ENCODE peak calls at places on chromosomes 4 and X, in nine cellular contexts. N, D, C, A, I, T, E, W and K are unnamed samples.

GRCh38 chr4:5971077-5971447 is 47.2 kb downstream of the C4orf50 start:
- DNase-seq in N (no peak), D (no peak), C (peak; percentile 68), A (no peak), I (no peak), T (no peak), E (no peak), W (no peak), K (no peak)

GRCh38 chrX:10365532-10366265 is 208.9 kb downstream of the CLCN4 start:
- DNase-seq in N (no peak), D (no peak), C (no peak), A (no peak), I (no peak), T (no peak), E (no peak), W (no peak), K (no peak)

GRCh38 chr4:8771258-8771590 is 100.4 kb downstream of the HMX1 start:
- DNase-seq in N (no peak), D (no peak), C (peak; percentile 68), A (no peak), I (peak; percentile 3), T (no peak), E (peak; percentile 58), W (no peak), K (peak; percentile 5)

GRCh38 chr4:82698412-82698811 is 100.2 kb downstream of the SCD5 start:
- DNase-seq in N (no peak), D (no peak), C (no peak), A (no peak), I (no peak), T (no peak), E (no peak), W (no peak), K (no peak)

GRCh38 chrX:36867143-36867542 is 141.0 kb upstream of the FAM47C start:
- DNase-seq in N (peak; percentile 28), D (peak; percentile 2), C (no peak), A (no peak), I (no peak), T (peak; percentile 19), E (no peak), W (peak; percentile 22), K (no peak)

GRCh38 chr4:117637347-117637746 is 396.9 kb upstream of the NDST3 start:
- DNase-seq in N (no peak), D (no peak), C (no peak), A (no peak), I (no peak), T (no peak), E (no peak), W (no peak), K (no peak)

GRCh38 chr4:154329939-154330338 is 161.7 kb downstream of the DCHS2 start:
- DNase-seq in N (peak; percentile 92), D (no peak), C (no peak), A (peak; percentile 80), I (no peak), T (no peak), E (no peak), W (no peak), K (peak; percentile 6)

GRCh38 chr4:149790172-149790907 is 25.3 kb downstream of the IQCM start:
- DNase-seq in N (no peak), D (peak; percentile 39), C (no peak), A (no peak), I (no peak), T (no peak), E (no peak), W (no peak), K (no peak)

GRCh38 chr4:145279122-145279960 is 99.0 kb upstream of the OTUD4 start:
- DNase-seq in N (peak; percentile 92), D (peak; percentile 96), C (no peak), A (no peak), I (no peak), T (no peak), E (no peak), W (no peak), K (no peak)

GRCh38 chr4:152193059-152193458 is 342.8 kb downstream of the FBXW7 start:
- DNase-seq in N (peak; percentile 49), D (peak; percentile 39), C (no peak), A (no peak), I (no peak), T (no peak), E (no peak), W (no peak), K (no peak)

GRCh38 chr4:176187610-176188009 is 7.8 kb downstream of the SPATA4 start:
- DNase-seq in N (peak; percentile 74), D (peak; percentile 72), C (no peak), A (no peak), I (no peak), T (no peak), E (no peak), W (no peak), K (no peak)

GRCh38 chr4:27096142-27096824 is 235.6 kb downstream of the STIM2 start:
- DNase-seq in N (peak; percentile 17), D (no peak), C (peak; percentile 61), A (no peak), I (no peak), T (no peak), E (no peak), W (no peak), K (no peak)

GRCh38 chr4:157459789-157460188 is 239.3 kb downstream of the GRIA2 start:
- DNase-seq in N (no peak), D (no peak), C (no peak), A (no peak), I (no peak), T (no peak), E (no peak), W (no peak), K (no peak)

GRCh38 chr4:6331018-6331417 is 61.4 kb downstream of the WFS1 start:
- DNase-seq in N (peak; percentile 43), D (no peak), C (peak; percentile 73), A (no peak), I (peak; percentile 47), T (peak; percentile 60), E (no peak), W (no peak), K (no peak)

GRCh38 chr4:189090174-189090814 is 850.4 kb upstream of the FRG1 start:
- DNase-seq in N (peak; percentile 14), D (no peak), C (peak; percentile 66), A (no peak), I (no peak), T (peak; percentile 30), E (no peak), W (peak; percentile 13), K (no peak)

GRCh38 chr4:175656615-175657014 is 155.4 kb downstream of the GPM6A start:
- DNase-seq in N (no peak), D (peak; percentile 6), C (no peak), A (no peak), I (no peak), T (no peak), E (no peak), W (no peak), K (no peak)

GRCh38 chrX:147741776-147742175 is 169.9 kb upstream of the FMR1 start:
- DNase-seq in N (no peak), D (no peak), C (no peak), A (no peak), I (no peak), T (no peak), E (no peak), W (no peak), K (no peak)

GRCh38 chrX:23503835-23504539 is 163.3 kb upstream of the PRDX4 start:
- DNase-seq in N (peak; percentile 62), D (peak; percentile 93), C (peak; percentile 84), A (no peak), I (peak; percentile 95), T (peak; percentile 76), E (peak; percentile 91), W (no peak), K (peak; percentile 53)

GRCh38 chr4:159013692-159014091 is 89.2 kb upstream of the RAPGEF2 start:
- DNase-seq in N (no peak), D (no peak), C (no peak), A (no peak), I (no peak), T (no peak), E (no peak), W (no peak), K (no peak)
- H3K4me3 ChIP-seq in N (no peak overlapping the region), D (no peak overlapping the region), C (no peak overlapping the region), A (no peak overlapping the region), I (no peak overlapping the region), T (no peak overlapping the region), E (no peak overlapping the region), W (no peak overlapping the region), K (no peak overlapping the region)

DNA sequence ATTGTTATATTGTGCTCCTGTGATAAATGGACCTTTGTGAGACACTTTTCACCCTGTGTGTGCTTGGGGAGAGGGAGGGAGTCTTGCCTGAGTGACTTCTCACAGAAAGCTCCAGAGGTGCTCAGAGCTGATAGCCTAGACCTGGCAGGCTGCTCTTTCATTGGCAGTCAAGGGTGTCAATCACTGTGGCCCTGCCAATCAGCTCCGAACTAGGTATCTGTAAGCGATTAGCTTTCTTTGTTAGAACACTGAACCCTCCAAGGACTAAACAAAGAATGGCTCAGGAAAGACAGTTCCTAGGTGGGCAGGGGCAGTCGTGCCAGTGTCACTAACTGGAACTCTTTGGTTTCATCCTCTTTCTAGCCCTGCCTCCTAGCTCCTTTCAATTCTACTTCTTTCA is 2.7 kb upstream of the NALF2 start:
- DNase-seq in N (no peak), D (no peak), C (peak; percentile 82), A (no peak), I (peak; percentile 66), T (peak; percentile 61), E (no peak), W (peak; percentile 27), K (no peak)
- H3K9me3 ChIP-seq in N (no peaks in the 10 kb centered on the region), D (no peaks in the 10 kb centered on the region), C (no peaks in the 10 kb centered on the region), A (no peaks in the 10 kb centered on the region), I (no peaks in the 10 kb centered on the region), T (no peaks in the 10 kb centered on the region), E (no peaks in the 10 kb centered on the region), W (no peaks in the 10 kb centered on the region), K (no peaks in the 10 kb centered on the region)

GRCh38 chr4:39354178-39354503 is 12.0 kb downstream of the RFC1 start:
- DNase-seq in N (no peak), D (peak; percentile 1), C (no peak), A (no peak), I (no peak), T (no peak), E (no peak), W (no peak), K (no peak)
- H3K4me3 ChIP-seq in N (peak overlapping the region; percentile 75), D (peak overlapping the region; percentile 30), C (no peak overlapping the region), A (peak overlapping the region; percentile 32), I (no peak overlapping the region), T (peak overlapping the region; percentile 38), E (peak overlapping the region; percentile 24), W (no peak overlapping the region), K (peak overlapping the region; percentile 28)

GRCh38 chr4:169383724-169384123 is 113.0 kb upstream of the SH3RF1 start:
- DNase-seq in N (peak; percentile 92), D (peak; percentile 99), C (no peak), A (no peak), I (no peak), T (peak; percentile 10), E (no peak), W (no peak), K (no peak)

GRCh38 chr4:169376421-169376820 is 105.7 kb upstream of the SH3RF1 start:
- DNase-seq in N (no peak), D (no peak), C (no peak), A (no peak), I (no peak), T (no peak), E (no peak), W (no peak), K (no peak)

GRCh38 chr4:169377367-169377766 is 106.6 kb upstream of the SH3RF1 start:
- DNase-seq in N (no peak), D (no peak), C (no peak), A (no peak), I (no peak), T (no peak), E (no peak), W (no peak), K (no peak)

GRCh38 chr4:169384741-169385140 is 114.0 kb upstream of the SH3RF1 start:
- DNase-seq in N (no peak), D (peak; percentile 36), C (no peak), A (no peak), I (no peak), T (no peak), E (no peak), W (no peak), K (no peak)

GRCh38 chr4:169379688-169380087 is 108.9 kb upstream of the SH3RF1 start:
- DNase-seq in N (no peak), D (no peak), C (no peak), A (no peak), I (no peak), T (no peak), E (no peak), W (no peak), K (no peak)
- H3K9me3 ChIP-seq in N (peaks cover 9% of the 10 kb centered on the region), D (no peaks in the 10 kb centered on the region), C (peaks cover 44% of the 10 kb centered on the region), A (peaks cover 10% of the 10 kb centered on the region), I (no peaks in the 10 kb centered on the region), T (peaks cover 9% of the 10 kb centered on the region), E (peaks cover 42% of the 10 kb centered on the region), W (peaks cover 23% of the 10 kb centered on the region), K (peaks cover 5% of the 10 kb centered on the region)